ENCODE peak calls at places on chromosomes 2 and 18, in five cellular contexts. Y is endothelial cell of umbilical vein, T is bronchial epithelial cell, J is mammary epithelial cell, A is AG09309. I is an unnamed sample.

GRCh38 chr2:144886847-144887246 is 366.9 kb upstream of the ZEB2 start:
- DNase-seq in Y (no peak), T (no peak), J (no peak), A (no peak), I (no peak)

GRCh38 chr2:101159526-101159925 is 8.3 kb upstream of the TBC1D8 start:
- DNase-seq in Y (no peak), T (peak), J (no peak), A (no peak), I (no peak)

GRCh38 chr2:109031481-109032228 is 42.6 kb upstream of the EDAR start:
- DNase-seq in Y (peak), T (peak), J (peak), A (no peak), I (peak)

GRCh38 chr2:7744827-7745226 is 827.6 kb downstream of the RNF144A start:
- DNase-seq in Y (no peak), T (peak), J (peak), A (no peak), I (no peak)

GRCh38 chr2:100786297-100786658 is 33.7 kb upstream of the NPAS2 start:
- DNase-seq in Y (peak), T (peak), J (peak), A (peak), I (peak)

GRCh38 chr2:8515390-8515761 is 166.5 kb upstream of the ID2 start:
- DNase-seq in Y (no peak), T (no peak), J (no peak), A (no peak), I (no peak)

GRCh38 chr18:50853863-50854271 is 25.1 kb upstream of the ME2 start:
- DNase-seq in Y (peak), T (peak), J (peak), A (no peak), I (peak)

GRCh38 chr2:207974214-207974600 is 51.1 kb downstream of the PLEKHM3 start:
- DNase-seq in Y (no peak), T (peak), J (peak), A (no peak), I (no peak)

GRCh38 chr2:18514838-18515461 is 45.5 kb downstream of the RDH14 start:
- DNase-seq in Y (no peak), T (no peak), J (no peak), A (no peak), I (peak)

GRCh38 chr2:83106853-83107252 is 1352.2 kb downstream of the SUCLG1 start:
- DNase-seq in Y (no peak), T (no peak), J (no peak), A (no peak), I (no peak)

GRCh38 chr2:109256111-109256510 is 127.1 kb downstream of the SH3RF3 start:
- DNase-seq in Y (no peak), T (no peak), J (no peak), A (no peak), I (no peak)

GRCh38 chr2:55155764-55156221 is 76.3 kb downstream of the CLHC1 start:
- DNase-seq in Y (no peak), T (peak), J (no peak), A (peak), I (peak)

GRCh38 chr2:124678043-124678442 is 653.0 kb downstream of the CNTNAP5 start:
- DNase-seq in Y (no peak), T (no peak), J (no peak), A (no peak), I (no peak)

GRCh38 chr18:36187826-36188721 is 777 bp downstream of the MOCOS start:
- DNase-seq in Y (no peak), T (peak), J (peak), A (peak), I (peak)

GRCh38 chr2:226427538-226428307 is 371.9 kb downstream of the IRS1 start:
- DNase-seq in Y (no peak), T (peak), J (peak), A (peak), I (peak)

GRCh38 chr2:190979906-190980629 is 33.9 kb downstream of the STAT1 start:
- DNase-seq in Y (peak), T (peak), J (no peak), A (no peak), I (peak)

GRCh38 chr18:67373636-67374035 is 142.9 kb downstream of the DSEL start:
- DNase-seq in Y (no peak), T (no peak), J (no peak), A (no peak), I (no peak)

GRCh38 chr18:21865043-21865442 is 124.5 kb downstream of the MIB1 start:
- DNase-seq in Y (no peak), T (no peak), J (no peak), A (no peak), I (no peak)

GRCh38 chr2:71277536-71278103 is 50.7 kb upstream of the PAIP2B start:
- DNase-seq in Y (peak), T (no peak), J (peak), A (no peak), I (peak)

GRCh38 chr2:215745316-215745715 is 268.0 kb downstream of the MREG start:
- DNase-seq in Y (no peak), T (no peak), J (no peak), A (no peak), I (no peak)

GRCh38 chr2:98908909-98909308 is 27.1 kb downstream of the CRACDL start:
- DNase-seq in Y (no peak), T (peak), J (peak), A (no peak), I (peak)

GRCh38 chr18:10320848-10321247 is 133.6 kb upstream of the APCDD1 start:
- DNase-seq in Y (no peak), T (no peak), J (peak), A (peak), I (no peak)

GRCh38 chr18:50401888-50402287 is 27.0 kb downstream of the SKA1 start:
- DNase-seq in Y (no peak), T (peak), J (peak), A (no peak), I (peak)

GRCh38 chr2:240832816-240833497 is 12.9 kb upstream of the KIF1A start:
- DNase-seq in Y (no peak), T (no peak), J (no peak), A (no peak), I (no peak)

GRCh38 chr2:86323273-86323672 is 14.2 kb downstream of the REEP1 start:
- DNase-seq in Y (no peak), T (no peak), J (no peak), A (no peak), I (no peak)

GRCh38 chr2:54975175-54975574 is 75.1 kb downstream of the RTN4 start:
- DNase-seq in Y (no peak), T (no peak), J (no peak), A (no peak), I (no peak)

GRCh38 chr18:13909141-13909540 is 6.2 kb downstream of the MC2R start:
- DNase-seq in Y (no peak), T (peak), J (no peak), A (no peak), I (no peak)

GRCh38 chr2:232600053-232600773 is 33.2 kb upstream of the EFHD1 start:
- DNase-seq in Y (no peak), T (no peak), J (no peak), A (no peak), I (no peak)

GRCh38 chr2:37638973-37639372 is 32.5 kb downstream of the CDC42EP3 start:
- DNase-seq in Y (no peak), T (no peak), J (no peak), A (no peak), I (no peak)

GRCh38 chr2:105294844-105295481 is 34.6 kb downstream of the TGFBRAP1 start:
- DNase-seq in Y (peak), T (peak), J (peak), A (peak), I (peak)

GRCh38 chr2:68059769-68060525 is 2.9 kb downstream of the C1D start:
- DNase-seq in Y (no peak), T (no peak), J (no peak), A (peak), I (peak)

GRCh38 chr2:2222931-2223330 is 108.1 kb downstream of the MYT1L start:
- DNase-seq in Y (no peak), T (peak), J (no peak), A (no peak), I (no peak)

GRCh38 chr18:35397976-35398375 is 20.8 kb upstream of the ZNF396 start:
- DNase-seq in Y (no peak), T (no peak), J (no peak), A (no peak), I (no peak)

GRCh38 chr2:74763962-74764428 is 69.9 kb upstream of the HK2 start:
- DNase-seq in Y (no peak), T (no peak), J (no peak), A (no peak), I (no peak)

GRCh38 chr2:234331966-234332365 is 164.9 kb downstream of the ARL4C start:
- DNase-seq in Y (no peak), T (no peak), J (no peak), A (no peak), I (no peak)

GRCh38 chr2:234330902-234331301 is 166.0 kb downstream of the ARL4C start:
- DNase-seq in Y (no peak), T (no peak), J (no peak), A (no peak), I (no peak)

GRCh38 chr2:234329202-234329930 is 167.5 kb downstream of the ARL4C start:
- DNase-seq in Y (no peak), T (peak), J (peak), A (no peak), I (no peak)

GRCh38 chr2:234333168-234334130 is 163.4 kb downstream of the ARL4C start:
- DNase-seq in Y (no peak), T (peak), J (no peak), A (no peak), I (no peak)

DNA sequence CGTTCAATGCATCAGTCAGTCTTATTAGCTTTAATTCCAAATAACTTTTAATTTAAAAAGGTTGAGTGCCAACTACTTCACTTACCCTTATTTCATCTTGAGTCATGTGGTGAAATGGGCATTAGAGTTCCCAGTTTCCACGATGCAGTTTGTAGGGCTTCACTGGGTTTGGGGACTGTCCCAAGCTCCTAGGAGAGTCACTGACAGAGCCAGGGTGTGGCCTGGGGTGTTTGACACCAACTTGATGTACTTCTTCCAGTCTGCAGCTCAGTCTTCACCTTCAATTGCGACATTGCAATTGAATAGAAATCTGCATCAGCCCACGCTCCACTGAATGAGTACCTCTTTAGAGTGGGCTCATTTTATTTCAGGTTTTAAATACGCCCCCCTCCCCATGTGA is 165.3 kb downstream of the ARL4C start:
- DNase-seq in Y (no peak), T (no peak), J (no peak), A (no peak), I (no peak)
- H3K4me3 ChIP-seq in Y (no peak), T (no peak), J (no peak), A (no peak), I (no peak)

GRCh38 chr2:46230115-46230571 is 67.1 kb upstream of the EPAS1 start:
- DNase-seq in Y (no peak), T (no peak), J (peak), A (no peak), I (no peak)
- TF ChIP-seq CTCF in Y (no peak), T (no peak), J (no peak), A (no peak), I (no peak)

GRCh38 chr2:213149332-213149875 is 2.0 kb downstream of the IKZF2 start:
- DNase-seq in Y (no peak), T (no peak), J (no peak), A (no peak), I (no peak)

GRCh38 chr2:213150315-213150951 is 979 bp downstream of the IKZF2 start:
- DNase-seq in Y (no peak), T (peak), J (peak), A (no peak), I (no peak)

GRCh38 chr2:213151437-213152064 is at the start of gene IKZF2:
- DNase-seq in Y (peak), T (peak), J (peak), A (peak), I (peak)

GRCh38 chr2:213148572-213149331 is 2.7 kb downstream of the IKZF2 start:
- DNase-seq in Y (no peak), T (no peak), J (no peak), A (no peak), I (no peak)

GRCh38 chr2:213149949-213150314 is 1.5 kb downstream of the IKZF2 start:
- DNase-seq in Y (no peak), T (no peak), J (no peak), A (no peak), I (no peak)
- H3K4me3 ChIP-seq in Y (no peak), T (peak), J (peak), A (peak), I (peak)

GRCh38 chr2:218991674-218992168 is 1.5 kb downstream of the CRYBA2 start:
- DNase-seq in Y (no peak), T (peak), J (peak), A (no peak), I (peak)

GRCh38 chr2:218995561-218995960 is 2.3 kb upstream of the CRYBA2 start:
- DNase-seq in Y (no peak), T (no peak), J (no peak), A (no peak), I (no peak)

GRCh38 chr2:218992196-218992595 is 1.0 kb downstream of the CRYBA2 start:
- DNase-seq in Y (no peak), T (no peak), J (no peak), A (no peak), I (no peak)

GRCh38 chr2:218992703-218993344 is 398 bp downstream of the CRYBA2 start:
- DNase-seq in Y (no peak), T (no peak), J (no peak), A (no peak), I (no peak)

DNA sequence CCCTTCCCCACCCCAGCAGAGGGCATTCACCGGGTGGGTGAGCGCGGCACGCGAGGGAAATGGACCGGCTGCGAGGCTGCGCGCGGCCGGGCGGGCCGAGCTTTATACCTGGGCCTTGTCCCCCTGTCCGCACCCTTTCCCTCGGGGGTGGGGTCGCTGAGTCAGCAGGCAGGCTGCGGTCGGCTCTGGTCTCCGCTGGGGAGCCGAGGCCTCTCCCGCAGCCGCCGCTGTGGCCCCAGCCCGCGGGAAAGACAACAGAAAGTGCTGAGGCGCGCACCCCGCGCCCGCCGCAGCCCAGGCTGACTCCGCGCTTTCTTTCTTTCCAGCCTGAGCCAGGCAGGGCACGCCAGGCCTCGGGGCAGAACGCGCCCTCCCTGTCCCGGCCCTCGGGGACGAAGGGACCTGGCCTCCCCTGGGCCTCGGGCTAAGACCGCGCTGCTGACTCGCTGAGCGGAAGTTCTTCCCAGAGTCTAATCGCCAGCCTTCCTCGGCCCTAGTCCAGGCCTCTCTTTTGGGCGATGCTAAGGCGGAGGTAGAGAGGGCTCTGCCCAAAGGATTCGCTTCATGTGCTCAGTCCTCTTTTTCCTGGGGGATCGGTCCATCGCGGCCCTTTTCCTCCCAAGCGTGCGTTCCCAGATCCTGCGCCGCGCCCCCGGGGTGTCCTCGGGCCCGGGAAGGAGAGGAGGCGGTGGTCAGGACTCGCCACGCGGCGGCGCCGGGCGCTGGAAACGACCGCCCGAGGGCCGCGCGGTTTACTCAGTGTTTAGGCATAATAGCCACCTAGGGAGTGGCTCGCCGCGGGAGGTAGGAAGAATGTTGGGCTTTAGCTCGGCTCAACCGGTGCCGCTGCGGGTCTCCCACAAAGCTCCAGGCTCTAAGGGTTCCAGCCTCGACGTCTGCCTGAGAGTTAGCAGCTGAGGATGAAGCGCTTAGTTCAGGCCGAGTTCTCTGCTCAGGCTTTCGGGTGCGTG is at the start of gene CRYBA2:
- DNase-seq in Y (no peak), T (peak), J (no peak), A (no peak), I (peak)
- TF ChIP-seq CTCF in Y (no peak), T (peak), J (no peak), A (peak), I (no peak)

GRCh38 chr18:74283255-74283554 is 8.6 kb downstream of the CYB5A start:
- DNase-seq in Y (no peak), T (peak), J (no peak), A (no peak), I (no peak)

GRCh38 chr18:74281639-74282358 is 10.0 kb downstream of the CYB5A start:
- DNase-seq in Y (no peak), T (no peak), J (no peak), A (no peak), I (peak)

GRCh38 chr18:74283646-74284045 is 8.1 kb downstream of the CYB5A start:
- DNase-seq in Y (no peak), T (no peak), J (no peak), A (no peak), I (no peak)

GRCh38 chr18:74281011-74281638 is 10.6 kb downstream of the CYB5A start:
- DNase-seq in Y (no peak), T (no peak), J (no peak), A (no peak), I (no peak)

GRCh38 chr18:74282359-74283254 is 9.2 kb downstream of the CYB5A start:
- DNase-seq in Y (no peak), T (no peak), J (no peak), A (no peak), I (no peak)
- H3K4me3 ChIP-seq in Y (no peak), T (no peak), J (no peak), A (no peak), I (no peak)

DNA sequence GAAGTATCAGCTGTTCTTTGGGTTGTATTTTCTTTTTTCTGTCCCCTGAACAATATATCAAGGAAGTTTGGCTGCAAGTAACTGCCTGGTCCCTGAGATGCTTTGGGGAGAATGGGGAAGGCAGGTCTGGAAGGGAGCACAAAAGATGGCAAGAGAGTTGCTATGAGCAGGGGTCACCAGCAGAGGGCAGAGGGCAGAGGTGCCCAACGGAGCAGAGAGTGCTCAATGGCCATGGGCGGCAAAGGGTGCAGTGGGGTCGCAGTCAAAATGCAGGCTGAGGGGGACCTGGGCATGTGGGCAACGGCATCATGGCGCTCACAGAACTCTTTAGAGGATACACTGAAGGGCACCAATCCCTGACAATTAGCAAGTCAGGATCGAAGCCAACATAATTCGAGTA is 107.7 kb upstream of the ATP8B1 start:
- DNase-seq in Y (no peak), T (no peak), J (no peak), A (no peak), I (no peak)
- TF ChIP-seq CTCF in Y (peak), T (peak), J (peak), A (peak), I (peak)

GRCh38 chr2:28378679-28379392 is 13.8 kb upstream of the FOSL2 start:
- DNase-seq in Y (no peak), T (no peak), J (no peak), A (no peak), I (no peak)
- H3K4me3 ChIP-seq in Y (no peak), T (no peak), J (no peak), A (no peak), I (no peak)